ENCODE peak calls at places on chromosome 3, in five cellular contexts. M is mesendoderm; Y is astrocyte; R is stimulated activated CD8-positive, alpha-beta memory T cell treated with anti-CD3 and anti-CD28 coated beads, Interleukin-4, amount 100 ng/mL, for 4 hours; I is Calu3. C is an unnamed sample.
A peak's percentile ranks its signal among the peaks of the same experiment; 100 is the strongest.

GRCh38 chr3:13950042-13950441 is 70.2 kb upstream of the WNT7A start:
- DNase-seq in M (no peak), Y (no peak), R (no peak), I (no peak), C (no peak)

GRCh38 chr3:129567932-129568331 is 25.0 kb downstream of the H1-8 start:
- DNase-seq in M (no peak), Y (no peak), R (no peak), I (no peak), C (no peak)

GRCh38 chr3:10557783-10558373 is 52.5 kb upstream of the ATP2B2 start:
- DNase-seq in M (no peak), Y (peak; percentile 52), R (no peak), I (no peak), C (no peak)

GRCh38 chr3:196207833-196208607 is 3.2 kb downstream of the ZDHHC19 start:
- DNase-seq in M (peak; percentile 89), Y (no peak), R (no peak), I (peak; percentile 75), C (peak; percentile 34)

GRCh38 chr3:23106641-23107040 is 96.5 kb upstream of the UBE2E2 start:
- DNase-seq in M (peak; percentile 69), Y (no peak), R (no peak), I (no peak), C (no peak)

GRCh38 chr3:185929192-185930151 is 8.3 kb downstream of the TRA2B start:
- DNase-seq in M (peak; percentile 31), Y (peak; percentile 47), R (no peak), I (no peak), C (no peak)

GRCh38 chr3:173109143-173109542 is 31.9 kb downstream of the SPATA16 start:
- DNase-seq in M (peak; percentile 44), Y (peak; percentile 31), R (no peak), I (no peak), C (peak; percentile 9)

GRCh38 chr3:187550446-187550845 is 119.7 kb downstream of the SST start:
- DNase-seq in M (no peak), Y (no peak), R (no peak), I (no peak), C (no peak)

GRCh38 chr3:197847866-197848401 is 56.9 kb downstream of the LRCH3 start:
- DNase-seq in M (no peak), Y (no peak), R (no peak), I (no peak), C (no peak)

GRCh38 chr3:49165771-49166751 is at the start of gene CCDC71:
- DNase-seq in M (peak; percentile 74), Y (peak; percentile 16), R (peak; percentile 58), I (peak; percentile 67), C (peak; percentile 63)

GRCh38 chr3:73697020-73697419 is 72.3 kb upstream of the PDZRN3 start:
- DNase-seq in M (peak; percentile 30), Y (no peak), R (no peak), I (no peak), C (no peak)

GRCh38 chr3:158091526-158091925 is 14.7 kb downstream of the SHOX2 start:
- DNase-seq in M (peak; percentile 60), Y (no peak), R (no peak), I (no peak), C (peak; percentile 45)

GRCh38 chr3:172622916-172623700 is 87.8 kb downstream of the NCEH1 start:
- DNase-seq in M (no peak), Y (peak; percentile 74), R (no peak), I (peak; percentile 74), C (peak; percentile 77)

GRCh38 chr3:46479021-46479420 is 14.3 kb upstream of the LTF start:
- DNase-seq in M (no peak), Y (no peak), R (no peak), I (no peak), C (no peak)

GRCh38 chr3:62186967-62187366 is 186.4 kb downstream of the FEZF2 start:
- DNase-seq in M (peak; percentile 64), Y (no peak), R (no peak), I (no peak), C (no peak)

GRCh38 chr3:130539005-130539404 is 22.0 kb downstream of the COL6A6 start:
- DNase-seq in M (peak; percentile 84), Y (no peak), R (no peak), I (peak; percentile 83), C (peak; percentile 46)

GRCh38 chr3:99842826-99843589 is 25.3 kb downstream of the CMSS1 start:
- DNase-seq in M (peak; percentile 60), Y (peak; percentile 54), R (no peak), I (no peak), C (peak; percentile 65)

GRCh38 chr3:149736180-149737100 is 15.8 kb downstream of the COMMD2 start:
- DNase-seq in M (no peak), Y (peak; percentile 79), R (no peak), I (peak; percentile 58), C (peak; percentile 42)